ENCODE peak calls at places on chromosomes 2 and 18, in eight cellular contexts. Q is CD8-positive, alpha-beta memory T cell; R is AG09309; E is GM04504; O is NCI-H460; H is AG04450; X is GM12865; A is T-helper 2 cell. M is an unnamed sample.

GRCh38 chr18:12376034-12376717 is 851 bp downstream of the AFG3L2 start:
- DNase-seq in Q (no peak), R (no peak), E (no peak), O (no peak), H (no peak), X (peak; percentile 54), A (peak; percentile 54), M (no peak)

GRCh38 chr2:45223531-45223930 is 214.3 kb upstream of the SIX2 start:
- DNase-seq in Q (no peak), R (no peak), E (no peak), O (no peak), H (no peak), X (no peak), A (no peak), M (no peak)

GRCh38 chr2:10844083-10844482 is 31.5 kb upstream of the PDIA6 start:
- DNase-seq in Q (no peak), R (no peak), E (peak; percentile 14), O (peak; percentile 31), H (no peak), X (no peak), A (no peak), M (no peak)

GRCh38 chr2:197661626-197662025 is 13.8 kb downstream of the RFTN2 start:
- DNase-seq in Q (no peak), R (no peak), E (no peak), O (no peak), H (no peak), X (no peak), A (peak; percentile 8), M (no peak)

GRCh38 chr18:31102020-31102684 is at the start of gene DSC2:
- DNase-seq in Q (no peak), R (no peak), E (no peak), O (no peak), H (no peak), X (no peak), A (no peak), M (no peak)

GRCh38 chr2:133774675-133775005 is 206.4 kb upstream of the NCKAP5 start:
- DNase-seq in Q (no peak), R (no peak), E (no peak), O (no peak), H (no peak), X (no peak), A (no peak), M (no peak)

GRCh38 chr18:63823516-63824219 is 48.5 kb downstream of the SERPINB7 start:
- DNase-seq in Q (no peak), R (no peak), E (no peak), O (peak; percentile 1), H (peak; percentile 51), X (peak; percentile 54), A (peak; percentile 40), M (no peak)

GRCh38 chr2:38765149-38765548 is 12.9 kb upstream of the GEMIN6 start:
- DNase-seq in Q (no peak), R (peak; percentile 45), E (peak; percentile 39), O (no peak), H (peak; percentile 32), X (no peak), A (no peak), M (no peak)

GRCh38 chr2:101188683-101189405 is 37.7 kb upstream of the TBC1D8 start:
- DNase-seq in Q (no peak), R (no peak), E (no peak), O (no peak), H (no peak), X (no peak), A (no peak), M (no peak)

GRCh38 chr2:216029416-216030129 is 16.2 kb upstream of the MREG start:
- DNase-seq in Q (no peak), R (no peak), E (no peak), O (no peak), H (no peak), X (peak; percentile 58), A (peak; percentile 60), M (no peak)

GRCh38 chr2:78707776-78708386 is 317.6 kb upstream of the REG3G start:
- DNase-seq in Q (no peak), R (no peak), E (no peak), O (no peak), H (no peak), X (no peak), A (no peak), M (no peak)

GRCh38 chr18:63887424-63887823 is at the start of gene SERPINB2:
- DNase-seq in Q (no peak), R (no peak), E (no peak), O (peak; percentile 54), H (no peak), X (peak; percentile 14), A (no peak), M (no peak)

GRCh38 chr2:192267484-192267883 is 72.8 kb upstream of the TMEFF2 start:
- DNase-seq in Q (no peak), R (peak; percentile 46), E (peak; percentile 46), O (peak; percentile 29), H (peak; percentile 53), X (no peak), A (no peak), M (no peak)

GRCh38 chr2:6909431-6910385 is 7.5 kb upstream of the RNF144A start:
- DNase-seq in Q (peak; percentile 63), R (no peak), E (no peak), O (no peak), H (no peak), X (peak; percentile 84), A (peak; percentile 96), M (no peak)

GRCh38 chr2:1972428-1972827 is 228.1 kb upstream of the PXDN start:
- DNase-seq in Q (no peak), R (peak; percentile 14), E (peak; percentile 35), O (no peak), H (no peak), X (no peak), A (no peak), M (peak; percentile 30)

GRCh38 chr18:3603460-3604259 is 153.7 kb downstream of the TGIF1 start:
- DNase-seq in Q (no peak), R (peak; percentile 98), E (peak; percentile 93), O (peak; percentile 97), H (peak; percentile 91), X (peak; percentile 42), A (peak; percentile 81), M (peak; percentile 80)

GRCh38 chr2:114684404-114684803 is 242.0 kb downstream of the DPP10 start:
- DNase-seq in Q (no peak), R (no peak), E (no peak), O (no peak), H (no peak), X (no peak), A (no peak), M (no peak)

GRCh38 chr2:228681426-228681825 is 499.9 kb upstream of the SPHKAP start:
- DNase-seq in Q (no peak), R (no peak), E (no peak), O (peak; percentile 51), H (no peak), X (no peak), A (no peak), M (peak; percentile 4)

GRCh38 chr2:96528680-96529375 is 7.7 kb upstream of the ARID5A start:
- DNase-seq in Q (no peak), R (no peak), E (no peak), O (no peak), H (no peak), X (no peak), A (no peak), M (no peak)

GRCh38 chr18:32975501-32975900 is 202.7 kb upstream of the KLHL14 start:
- DNase-seq in Q (no peak), R (no peak), E (no peak), O (no peak), H (no peak), X (no peak), A (no peak), M (no peak)

GRCh38 chr2:239049421-239050251 is 201.8 kb downstream of the TWIST2 start:
- DNase-seq in Q (no peak), R (no peak), E (no peak), O (no peak), H (peak; percentile 4), X (no peak), A (no peak), M (no peak)

GRCh38 chr2:232483296-232483922 is 4.2 kb downstream of the ECEL1 start:
- DNase-seq in Q (no peak), R (no peak), E (no peak), O (no peak), H (no peak), X (no peak), A (no peak), M (no peak)

GRCh38 chr2:127061377-127062273 is 45.3 kb downstream of the BIN1 start:
- DNase-seq in Q (no peak), R (no peak), E (no peak), O (no peak), H (no peak), X (no peak), A (no peak), M (no peak)

GRCh38 chr2:145812163-145812554 is 1292.2 kb upstream of the ZEB2 start:
- DNase-seq in Q (no peak), R (no peak), E (no peak), O (no peak), H (no peak), X (no peak), A (no peak), M (no peak)

GRCh38 chr2:165793779-165794519 is at the start of gene GALNT3:
- DNase-seq in Q (peak; percentile 66), R (no peak), E (no peak), O (no peak), H (no peak), X (peak; percentile 19), A (peak; percentile 60), M (no peak)

GRCh38 chr2:157107460-157107859 is 150.0 kb upstream of the GALNT5 start:
- DNase-seq in Q (no peak), R (no peak), E (no peak), O (no peak), H (no peak), X (no peak), A (no peak), M (no peak)

GRCh38 chr18:48161911-48162698 is 231.6 kb upstream of the SMAD2 start:
- DNase-seq in Q (no peak), R (no peak), E (no peak), O (no peak), H (no peak), X (no peak), A (no peak), M (no peak)

GRCh38 chr2:38264649-38265322 is 112.3 kb downstream of the ATL2 start:
- DNase-seq in Q (no peak), R (peak; percentile 10), E (peak; percentile 9), O (no peak), H (no peak), X (peak; percentile 21), A (no peak), M (no peak)

GRCh38 chr18:8752329-8752728 is 47.0 kb downstream of the MTCL1 start:
- DNase-seq in Q (no peak), R (no peak), E (no peak), O (no peak), H (no peak), X (no peak), A (no peak), M (no peak)

GRCh38 chr18:27382477-27383216 is 197.5 kb upstream of the CHST9 start:
- DNase-seq in Q (no peak), R (no peak), E (no peak), O (no peak), H (no peak), X (no peak), A (no peak), M (no peak)

GRCh38 chr2:151553-152328 is 105.4 kb upstream of the FAM110C start:
- DNase-seq in Q (no peak), R (no peak), E (no peak), O (no peak), H (no peak), X (no peak), A (no peak), M (no peak)